ENCODE peak calls at places on chromosomes 7 and 10, in eight cellular contexts. R is left ventricle myocardium inferior, H is neuronal stem cell, P is psoas muscle, T is heart left ventricle, U is ovary, O is tibial artery, B is MM.1S. J is an unnamed sample. For H3K27me3, the result is how much of the 10 kb centered on the place peaks cover.

GRCh38 chr7:45625067-45625466 is 50.9 kb downstream of the ADCY1 start:
- DNase-seq in R (no peak), H (no peak), P (no peak), T (no peak), U (no peak), O (no peak), B (no peak), J (no peak)

GRCh38 chr7:152514771-152515105 is 78.9 kb upstream of the KMT2C start:
- DNase-seq in R (no peak), H (no peak), P (no peak), T (no peak), U (no peak), O (no peak), B (no peak), J (no peak)

GRCh38 chr10:96947036-96947435 is 114.9 kb downstream of the LCOR start:
- DNase-seq in R (no peak), H (no peak), P (no peak), T (no peak), U (no peak), O (no peak), B (no peak), J (no peak)

GRCh38 chr10:44913312-44914079 is 2.4 kb downstream of the TMEM72 start:
- DNase-seq in R (no peak), H (no peak), P (no peak), T (no peak), U (no peak), O (no peak), B (peak), J (no peak)

GRCh38 chr10:61899997-61900828 is 1.3 kb upstream of the ARID5B start:
- DNase-seq in R (peak), H (no peak), P (peak), T (peak), U (peak), O (peak), B (peak), J (peak)

GRCh38 chr10:69348824-69349541 is 67.7 kb downstream of the TACR2 start:
- DNase-seq in R (peak), H (no peak), P (peak), T (no peak), U (no peak), O (peak), B (no peak), J (no peak)

GRCh38 chr10:124035928-124036558 is 57.4 kb downstream of the CHST15 start:
- DNase-seq in R (peak), H (no peak), P (peak), T (peak), U (no peak), O (peak), B (peak), J (no peak)

GRCh38 chr7:22338411-22338810 is 18.5 kb downstream of the RAPGEF5 start:
- DNase-seq in R (no peak), H (no peak), P (no peak), T (no peak), U (no peak), O (no peak), B (no peak), J (no peak)

GRCh38 chr10:124518366-124518765 is 56.7 kb downstream of the LHPP start:
- DNase-seq in R (no peak), H (no peak), P (peak), T (no peak), U (no peak), O (no peak), B (no peak), J (peak)

GRCh38 chr10:62081322-62081945 is 179.9 kb downstream of the ARID5B start:
- DNase-seq in R (no peak), H (no peak), P (no peak), T (no peak), U (no peak), O (no peak), B (no peak), J (no peak)

GRCh38 chr10:95400789-95401188 is 110.0 kb upstream of the PDLIM1 start:
- DNase-seq in R (no peak), H (no peak), P (no peak), T (no peak), U (no peak), O (no peak), B (no peak), J (no peak)

GRCh38 chr10:126235091-126235978 is 152.9 kb downstream of the ADAM12 start:
- DNase-seq in R (no peak), H (no peak), P (no peak), T (no peak), U (no peak), O (no peak), B (no peak), J (no peak)

GRCh38 chr7:50477640-50478039 is 27.5 kb upstream of the FIGNL1 start:
- DNase-seq in R (no peak), H (no peak), P (no peak), T (no peak), U (no peak), O (no peak), B (no peak), J (no peak)

GRCh38 chr7:26372211-26372610 is 80.5 kb downstream of the SNX10 start:
- DNase-seq in R (no peak), H (no peak), P (no peak), T (no peak), U (no peak), O (no peak), B (no peak), J (no peak)

GRCh38 chr7:90236890-90237289 is 8.1 kb upstream of the CFAP69 start:
- DNase-seq in R (no peak), H (no peak), P (no peak), T (no peak), U (no peak), O (no peak), B (no peak), J (no peak)

GRCh38 chr10:29820890-29821398 is 186.2 kb upstream of the SVIL start:
- DNase-seq in R (no peak), H (no peak), P (peak), T (no peak), U (no peak), O (peak), B (no peak), J (no peak)

GRCh38 chr7:23742051-23742450 is 32.0 kb downstream of the STK31 start:
- DNase-seq in R (no peak), H (no peak), P (no peak), T (no peak), U (no peak), O (no peak), B (no peak), J (no peak)

GRCh38 chr7:37277513-37277912 is 171.2 kb downstream of the ELMO1 start:
- DNase-seq in R (no peak), H (no peak), P (no peak), T (no peak), U (no peak), O (no peak), B (no peak), J (no peak)

GRCh38 chr7:155662343-155663043 is 18.0 kb downstream of the RBM33 start:
- DNase-seq in R (no peak), H (no peak), P (no peak), T (no peak), U (no peak), O (no peak), B (no peak), J (no peak)

GRCh38 chr10:94066411-94066810 is 72.7 kb downstream of the PLCE1 start:
- DNase-seq in R (no peak), H (peak), P (no peak), T (peak), U (peak), O (no peak), B (peak), J (no peak)

GRCh38 chr7:93219877-93220276 is 6.4 kb downstream of the HEPACAM2 start:
- DNase-seq in R (no peak), H (no peak), P (no peak), T (no peak), U (no peak), O (no peak), B (no peak), J (no peak)

GRCh38 chr7:101733713-101734475 is 83.5 kb upstream of the CUX1 start:
- DNase-seq in R (peak), H (peak), P (peak), T (no peak), U (peak), O (peak), B (peak), J (no peak)

GRCh38 chr10:113138937-113139585 is 189.0 kb downstream of the TCF7L2 start:
- DNase-seq in R (no peak), H (no peak), P (no peak), T (no peak), U (no peak), O (no peak), B (no peak), J (no peak)

GRCh38 chr7:130084037-130084875 is 13.9 kb downstream of the KLHDC10 start:
- DNase-seq in R (no peak), H (no peak), P (no peak), T (no peak), U (no peak), O (no peak), B (peak), J (no peak)

GRCh38 chr10:30422981-30423654 is 10.9 kb upstream of the MAP3K8 start:
- DNase-seq in R (peak), H (peak), P (peak), T (no peak), U (no peak), O (peak), B (no peak), J (no peak)

GRCh38 chr7:562789-563628 is 43.4 kb upstream of the PDGFA start:
- DNase-seq in R (no peak), H (no peak), P (no peak), T (no peak), U (no peak), O (no peak), B (no peak), J (no peak)

GRCh38 chr10:28246023-28246422 is 56.8 kb downstream of the MPP7 start:
- DNase-seq in R (no peak), H (no peak), P (no peak), T (no peak), U (no peak), O (no peak), B (no peak), J (no peak)

GRCh38 chr10:132300582-132300981 is 7.2 kb downstream of the STK32C start:
- DNase-seq in R (no peak), H (no peak), P (no peak), T (no peak), U (no peak), O (no peak), B (no peak), J (peak)

GRCh38 chr7:135666156-135666555 is 3.8 kb downstream of the STMP1 start:
- DNase-seq in R (no peak), H (no peak), P (no peak), T (no peak), U (no peak), O (no peak), B (no peak), J (no peak)

GRCh38 chr7:57308631-57309408 is 141.2 kb upstream of the ZNF716 start:
- DNase-seq in R (peak), H (no peak), P (no peak), T (no peak), U (no peak), O (no peak), B (no peak), J (no peak)

GRCh38 chr7:29405891-29406290 is 157.7 kb upstream of the PRR15 start:
- DNase-seq in R (no peak), H (no peak), P (no peak), T (no peak), U (no peak), O (no peak), B (no peak), J (no peak)

GRCh38 chr7:29397398-29397797 is 166.2 kb upstream of the PRR15 start:
- DNase-seq in R (no peak), H (no peak), P (no peak), T (no peak), U (no peak), O (no peak), B (no peak), J (no peak)

GRCh38 chr7:29400435-29400834 is 163.2 kb upstream of the PRR15 start:
- DNase-seq in R (no peak), H (no peak), P (no peak), T (no peak), U (no peak), O (no peak), B (no peak), J (no peak)

GRCh38 chr7:29398011-29398410 is 165.6 kb upstream of the PRR15 start:
- DNase-seq in R (no peak), H (no peak), P (no peak), T (no peak), U (no peak), O (no peak), B (peak), J (no peak)

GRCh38 chr7:29401827-29402226 is 161.8 kb upstream of the PRR15 start:
- DNase-seq in R (no peak), H (no peak), P (no peak), T (no peak), U (no peak), O (no peak), B (no peak), J (no peak)
- H3K27me3 ChIP-seq in R (under half), H (under half), P (under half), T (under half), U (under half), O (under half), B (under half), J (under half)

GRCh38 chr7:73435471-73436009 is 2.0 kb downstream of the FZD9 start:
- DNase-seq in R (no peak), H (no peak), P (no peak), T (no peak), U (no peak), O (no peak), B (no peak), J (no peak)

GRCh38 chr7:73436031-73436929 is 2.7 kb downstream of the FZD9 start:
- DNase-seq in R (no peak), H (no peak), P (no peak), T (no peak), U (no peak), O (no peak), B (no peak), J (peak)

GRCh38 chr7:73434701-73435069 is 1.1 kb downstream of the FZD9 start:
- DNase-seq in R (no peak), H (no peak), P (no peak), T (no peak), U (no peak), O (no peak), B (no peak), J (no peak)

GRCh38 chr7:73432676-73433075 is 902 bp upstream of the FZD9 start:
- DNase-seq in R (no peak), H (no peak), P (no peak), T (no peak), U (no peak), O (no peak), B (no peak), J (no peak)

GRCh38 chr7:73433924-73434700 is 534 bp downstream of the FZD9 start:
- DNase-seq in R (no peak), H (no peak), P (no peak), T (no peak), U (no peak), O (no peak), B (no peak), J (no peak)
- H3K4me3 ChIP-seq in R (peak), H (peak), P (peak), T (peak), U (peak), O (peak), B (no peak), J (peak)

GRCh38 chr10:11143240-11143639 is 125.6 kb downstream of the CELF2 start:
- DNase-seq in R (no peak), H (no peak), P (no peak), T (no peak), U (no peak), O (no peak), B (no peak), J (no peak)
- H3K27ac ChIP-seq in R (no peak), H (no peak), P (no peak), T (no peak), U (no peak), O (no peak), B (no peak), J (no peak)

GRCh38 chr7:5596046-5596895 is 172.6 kb upstream of the TNRC18 start:
- DNase-seq in R (peak), H (no peak), P (peak), T (peak), U (peak), O (peak), B (no peak), J (no peak)

GRCh38 chr7:5597772-5598171 is 174.1 kb upstream of the TNRC18 start:
- DNase-seq in R (no peak), H (no peak), P (no peak), T (no peak), U (peak), O (no peak), B (no peak), J (no peak)

GRCh38 chr7:5596896-5597246 is 173.2 kb upstream of the TNRC18 start:
- DNase-seq in R (no peak), H (no peak), P (no peak), T (no peak), U (no peak), O (no peak), B (no peak), J (no peak)

GRCh38 chr7:5595545-5596045 is 172.0 kb upstream of the TNRC18 start:
- DNase-seq in R (no peak), H (no peak), P (no peak), T (no peak), U (no peak), O (peak), B (no peak), J (no peak)

GRCh38 chr7:5594616-5595544 is 171.2 kb upstream of the TNRC18 start:
- DNase-seq in R (no peak), H (peak), P (peak), T (peak), U (peak), O (no peak), B (no peak), J (no peak)
- H3K27me3 ChIP-seq in R (under half), H (under half), P (under half), T (under half), U (under half), O (under half), B (half or more), J (under half)

DNA sequence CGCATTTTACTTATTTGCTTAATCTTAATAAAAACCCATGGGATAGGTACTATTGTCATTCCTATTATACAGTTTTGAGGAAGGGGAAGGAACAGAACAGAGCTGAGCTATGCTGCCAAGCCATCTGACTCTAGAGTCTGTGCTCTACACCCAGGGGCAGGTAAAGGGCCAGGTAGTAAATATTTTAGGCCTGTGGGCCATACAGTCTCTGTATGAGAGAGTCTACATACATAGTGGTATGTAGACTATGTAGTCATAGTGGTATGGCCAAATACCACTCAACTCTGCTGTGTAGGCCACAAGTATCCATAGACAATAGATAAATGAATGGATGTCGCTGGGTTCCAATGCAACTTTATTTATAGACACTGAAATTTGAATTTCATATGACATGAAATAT is 3.4 kb upstream of the SRI start:
- DNase-seq in R (no peak), H (no peak), P (no peak), T (no peak), U (no peak), O (no peak), B (no peak), J (no peak)
- H3K4me3 ChIP-seq in R (no peak), H (no peak), P (no peak), T (no peak), U (no peak), O (no peak), B (no peak), J (no peak)

GRCh38 chr10:32412499-32412853 is 33.5 kb upstream of the CCDC7 start:
- DNase-seq in R (no peak), H (no peak), P (no peak), T (no peak), U (no peak), O (no peak), B (no peak), J (no peak)

GRCh38 chr10:32413513-32413912 is 32.4 kb upstream of the CCDC7 start:
- DNase-seq in R (no peak), H (no peak), P (no peak), T (no peak), U (no peak), O (no peak), B (no peak), J (no peak)

GRCh38 chr10:32409741-32410140 is 36.2 kb upstream of the CCDC7 start:
- DNase-seq in R (no peak), H (no peak), P (no peak), T (no peak), U (no peak), O (no peak), B (no peak), J (no peak)

GRCh38 chr10:32410569-32410968 is 35.4 kb upstream of the CCDC7 start:
- DNase-seq in R (no peak), H (no peak), P (no peak), T (no peak), U (no peak), O (no peak), B (no peak), J (no peak)

GRCh38 chr10:32411797-32412498 is 34.0 kb upstream of the CCDC7 start:
- DNase-seq in R (no peak), H (no peak), P (no peak), T (no peak), U (no peak), O (no peak), B (no peak), J (no peak)
- H3K27ac ChIP-seq in R (peak), H (no peak), P (peak), T (peak), U (no peak), O (no peak), B (no peak), J (no peak)

GRCh38 chr7:141073641-141074161 is at the start of gene TMEM178B:
- DNase-seq in R (no peak), H (peak), P (no peak), T (peak), U (no peak), O (no peak), B (peak), J (no peak)
- H3K27me3 ChIP-seq in R (half or more), H (under half), P (under half), T (under half), U (under half), O (under half), B (under half), J (under half)